ENCODE peak calls at places on chromosomes 7 and 10, in eight cellular contexts. B, U, N, A, M, F, D and L are unnamed samples.

GRCh38 chr7:97001656-97002554 is 3.4 kb upstream of the DLX6 start:
- DNase-seq in B (no peak), U (no peak), N (no peak), A (no peak), M (no peak), F (no peak), D (peak; percentile 7), L (no peak)

GRCh38 chr7:150945853-150946825 is 32.0 kb downstream of the KCNH2 start:
- DNase-seq in B (no peak), U (peak; percentile 34), N (no peak), A (no peak), M (no peak), F (no peak), D (peak; percentile 97), L (no peak)

GRCh38 chr7:29035044-29035740 is 77.1 kb upstream of the TRIL start:
- DNase-seq in B (peak; percentile 58), U (no peak), N (peak; percentile 28), A (peak; percentile 94), M (no peak), F (no peak), D (no peak), L (no peak)

GRCh38 chr7:24755096-24755495 is 2.2 kb downstream of the GSDME start:
- DNase-seq in B (no peak), U (no peak), N (no peak), A (no peak), M (no peak), F (no peak), D (no peak), L (no peak)

GRCh38 chr7:77783111-77783510 is 15.1 kb downstream of the TMEM60 start:
- DNase-seq in B (peak; percentile 16), U (no peak), N (no peak), A (no peak), M (no peak), F (no peak), D (no peak), L (no peak)

GRCh38 chr7:92699560-92699959 is 109.4 kb upstream of the FAM133B start:
- DNase-seq in B (peak; percentile 72), U (no peak), N (no peak), A (peak; percentile 48), M (no peak), F (no peak), D (no peak), L (no peak)

GRCh38 chr7:121530251-121531174 is 134.4 kb upstream of the FAM3C start:
- DNase-seq in B (peak; percentile 81), U (peak; percentile 75), N (peak; percentile 13), A (peak; percentile 95), M (no peak), F (no peak), D (no peak), L (no peak)

GRCh38 chr7:4265056-4265455 is 417.0 kb upstream of the FOXK1 start:
- DNase-seq in B (no peak), U (no peak), N (no peak), A (no peak), M (no peak), F (no peak), D (no peak), L (no peak)

GRCh38 chr10:3811331-3811870 is 26.4 kb upstream of the KLF6 start:
- DNase-seq in B (peak; percentile 71), U (peak; percentile 70), N (no peak), A (peak; percentile 73), M (peak; percentile 66), F (peak; percentile 61), D (no peak), L (peak; percentile 31)

DNA sequence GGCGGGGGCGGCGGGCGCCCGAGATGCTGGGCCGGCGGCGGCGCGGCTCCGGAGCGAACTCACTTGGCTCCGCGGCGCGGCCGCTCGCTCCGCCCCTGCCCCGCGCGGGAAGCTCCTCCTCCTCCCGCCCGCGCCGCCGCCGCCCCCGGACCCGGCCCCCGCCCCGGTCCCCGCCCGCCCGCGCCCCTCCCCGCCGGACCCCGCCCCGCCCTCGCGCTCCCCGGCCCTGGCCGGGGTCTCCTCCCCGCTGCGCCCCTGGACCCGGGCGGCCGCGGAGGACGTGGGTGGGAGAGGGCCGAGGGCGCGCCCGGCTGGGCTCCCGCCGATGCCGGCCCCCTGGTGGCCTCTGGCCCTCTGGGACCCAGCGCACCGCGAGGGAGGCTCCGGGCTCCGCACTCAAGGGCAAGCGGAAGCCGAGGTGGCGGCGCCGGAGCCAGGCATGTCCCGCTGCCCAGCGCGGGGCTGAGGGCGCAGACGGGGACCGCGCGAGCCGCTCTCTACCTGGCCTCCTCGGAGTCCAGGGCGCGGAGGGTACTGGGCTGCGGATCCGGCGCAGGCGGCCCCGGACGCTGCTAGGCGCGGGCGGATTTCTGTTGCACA is at the start of gene TCERG1L:
- DNase-seq in B (no peak), U (no peak), N (no peak), A (no peak), M (no peak), F (no peak), D (peak; percentile 88), L (no peak)
- H3K4me3 ChIP-seq in B (no peak within 1 kb of the TSS), U (no peak within 1 kb of the TSS), N (no peak within 1 kb of the TSS), A (no peak within 1 kb of the TSS), M (no peak within 1 kb of the TSS), F (no peak within 1 kb of the TSS), D (peak within 1 kb of the TSS; percentile 31), L (no peak within 1 kb of the TSS)

GRCh38 chr10:79116801-79117723 is 48.3 kb downstream of the ZMIZ1 start:
- DNase-seq in B (peak; percentile 77), U (no peak), N (no peak), A (peak; percentile 70), M (no peak), F (peak; percentile 25), D (no peak), L (no peak)
- H3K4me1 ChIP-seq in B (peaks cover 46% of the 10 kb centered on the region), U (peaks cover 14% of the 10 kb centered on the region), N (peaks cover 54% of the 10 kb centered on the region), A (peaks cover 50% of the 10 kb centered on the region), M (peaks cover 12% of the 10 kb centered on the region), F (no peaks in the 10 kb centered on the region), D (peaks cover 72% of the 10 kb centered on the region), L (no peaks in the 10 kb centered on the region)

GRCh38 chr7:1368150-1368681 is 91.1 kb downstream of the MICALL2 start:
- DNase-seq in B (no peak), U (no peak), N (no peak), A (no peak), M (no peak), F (no peak), D (peak; percentile 48), L (no peak)

GRCh38 chr7:1367501-1367900 is 91.8 kb downstream of the MICALL2 start:
- DNase-seq in B (no peak), U (no peak), N (no peak), A (no peak), M (no peak), F (no peak), D (peak; percentile 44), L (no peak)

GRCh38 chr7:1370738-1371137 is 88.5 kb downstream of the MICALL2 start:
- DNase-seq in B (no peak), U (no peak), N (no peak), A (no peak), M (no peak), F (no peak), D (no peak), L (no peak)

GRCh38 chr7:1369856-1370657 is 89.2 kb downstream of the MICALL2 start:
- DNase-seq in B (no peak), U (no peak), N (no peak), A (no peak), M (no peak), F (no peak), D (peak; percentile 37), L (no peak)

DNA sequence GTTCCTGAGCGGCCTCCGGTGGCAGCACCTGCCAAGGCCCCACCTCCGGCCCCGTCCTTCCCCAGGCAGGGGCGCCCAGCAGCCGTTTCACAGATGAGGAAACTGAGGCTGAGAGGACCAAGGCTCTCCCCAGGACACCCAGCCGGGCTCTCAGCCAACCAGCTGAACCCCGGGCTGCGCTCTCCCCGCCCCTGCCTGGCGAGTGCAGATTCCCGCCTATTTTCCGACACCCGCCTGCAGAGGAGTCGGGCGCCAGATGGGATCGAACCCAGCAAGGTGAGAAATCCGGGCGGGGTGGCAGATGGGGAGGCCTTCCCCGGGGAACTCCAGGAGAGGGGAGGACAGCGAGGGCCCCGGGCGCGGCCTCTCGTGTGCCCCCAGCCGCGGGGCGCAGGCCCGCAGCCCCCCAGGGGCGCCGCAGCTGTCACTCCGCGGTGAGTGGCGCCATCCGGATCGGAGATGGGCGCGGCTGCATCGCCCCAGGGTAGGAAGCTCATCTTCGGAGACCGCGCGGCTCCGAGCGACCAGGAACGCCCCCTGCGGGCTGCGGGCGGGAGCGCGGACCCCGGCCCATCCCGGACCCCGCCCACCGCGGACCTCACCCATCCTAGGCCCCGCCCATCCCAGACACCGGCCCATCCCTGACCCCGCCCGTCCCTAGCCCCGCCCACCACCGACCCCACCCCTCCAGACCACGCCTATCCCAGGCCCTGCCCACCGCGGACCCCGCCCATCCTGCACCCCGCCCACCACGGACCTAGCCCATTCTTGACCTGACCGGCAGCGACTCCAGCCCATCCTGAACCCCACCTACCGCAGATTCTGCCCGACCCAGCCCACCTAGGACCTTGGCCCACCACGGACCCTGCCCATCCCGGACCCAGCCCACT is 90.3 kb downstream of the MICALL2 start:
- DNase-seq in B (no peak), U (no peak), N (peak; percentile 83), A (peak; percentile 35), M (peak; percentile 20), F (no peak), D (peak; percentile 98), L (no peak)
- H3K4me3 ChIP-seq in B (no peak overlapping the region), U (no peak overlapping the region), N (peak overlapping the region; percentile 38), A (no peak overlapping the region), M (no peak overlapping the region), F (no peak overlapping the region), D (no peak overlapping the region), L (no peak overlapping the region)

GRCh38 chr7:43585521-43585920 is 2.6 kb downstream of the STK17A start:
- DNase-seq in B (peak; percentile 78), U (no peak), N (no peak), A (peak; percentile 83), M (peak; percentile 51), F (no peak), D (no peak), L (peak; percentile 32)

GRCh38 chr7:43584200-43584586 is 1.3 kb downstream of the STK17A start:
- DNase-seq in B (peak; percentile 71), U (peak; percentile 50), N (no peak), A (peak; percentile 88), M (peak; percentile 61), F (no peak), D (no peak), L (no peak)

GRCh38 chr7:43588477-43589132 is 5.7 kb downstream of the STK17A start:
- DNase-seq in B (no peak), U (no peak), N (no peak), A (no peak), M (no peak), F (no peak), D (no peak), L (no peak)

GRCh38 chr7:43589133-43589478 is 6.2 kb downstream of the STK17A start:
- DNase-seq in B (no peak), U (no peak), N (no peak), A (no peak), M (no peak), F (no peak), D (no peak), L (no peak)

DNA sequence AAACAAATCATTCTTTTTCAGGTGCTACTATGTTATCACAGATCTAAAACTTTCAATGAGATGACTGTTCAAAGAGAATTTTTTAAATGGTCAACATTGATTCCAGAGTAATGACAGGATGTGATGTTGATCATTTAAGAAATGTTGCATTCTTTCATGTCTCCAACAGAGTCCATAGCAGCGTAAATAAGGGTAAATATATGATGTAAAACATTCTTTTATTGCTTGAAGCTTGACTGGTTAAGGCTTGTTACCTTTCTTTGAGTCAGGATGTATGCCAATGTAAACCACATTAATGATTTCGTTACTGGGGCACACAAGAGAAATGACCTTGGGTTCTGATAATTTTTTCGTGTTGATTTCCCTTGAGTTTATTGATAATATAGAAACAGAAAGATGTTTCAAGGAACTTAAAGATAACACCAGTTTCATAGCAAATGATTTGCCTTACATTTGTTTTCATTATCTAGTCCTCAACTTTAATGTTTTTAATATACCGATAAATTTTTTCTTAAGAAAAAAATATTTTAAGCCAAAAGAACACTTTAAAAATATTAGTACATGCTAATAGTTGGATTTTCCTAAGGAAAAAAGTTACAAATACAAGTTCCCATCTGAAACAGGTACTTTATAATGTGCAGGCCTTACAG is 3.5 kb downstream of the STK17A start:
- DNase-seq in B (peak; percentile 49), U (no peak), N (no peak), A (peak; percentile 54), M (peak; percentile 24), F (no peak), D (no peak), L (peak; percentile 56)
- H3K4me1 ChIP-seq in B (peaks cover 8% of the 10 kb centered on the region), U (peaks cover 44% of the 10 kb centered on the region), N (peaks cover 63% of the 10 kb centered on the region), A (peaks cover 66% of the 10 kb centered on the region), M (peaks cover 65% of the 10 kb centered on the region), F (no peaks in the 10 kb centered on the region), D (peaks cover 20% of the 10 kb centered on the region), L (peaks cover 40% of the 10 kb centered on the region)